ENCODE peak calls at places on chromosomes 13 and 19, in five cellular contexts. One of them, this sample, is unnamed.

GRCh38 chr19:44745386-44745831 is 3.1 kb upstream of the BCL3 start:
- DNase-seq in CD4-positive, alpha-beta T cell: no peak
- DNase-seq in mucosa of descending colon: peak; percentile 85
- DNase-seq in epithelial cell of proximal tubule: no peak
- DNase-seq in thoracic aorta: no peak
- DNase-seq in this sample: no peak

GRCh38 chr13:37059848-37060192 is 332 bp upstream of the SUPT20H start:
- DNase-seq in CD4-positive, alpha-beta T cell: no peak
- DNase-seq in mucosa of descending colon: no peak
- DNase-seq in epithelial cell of proximal tubule: no peak
- DNase-seq in thoracic aorta: no peak
- DNase-seq in this sample: no peak

GRCh38 chr19:40954573-40954972 is 36.5 kb upstream of the CYP2B6 start:
- DNase-seq in CD4-positive, alpha-beta T cell: no peak
- DNase-seq in mucosa of descending colon: no peak
- DNase-seq in epithelial cell of proximal tubule: no peak
- DNase-seq in thoracic aorta: no peak
- DNase-seq in this sample: no peak

GRCh38 chr13:101343128-101343787 is 73.0 kb downstream of the NALCN start:
- DNase-seq in CD4-positive, alpha-beta T cell: no peak
- DNase-seq in mucosa of descending colon: no peak
- DNase-seq in epithelial cell of proximal tubule: no peak
- DNase-seq in thoracic aorta: no peak
- DNase-seq in this sample: no peak

GRCh38 chr13:65260938-65261880 is 1968.9 kb downstream of the PCDH9 start:
- DNase-seq in CD4-positive, alpha-beta T cell: no peak
- DNase-seq in mucosa of descending colon: no peak
- DNase-seq in epithelial cell of proximal tubule: no peak
- DNase-seq in thoracic aorta: no peak
- DNase-seq in this sample: no peak

GRCh38 chr13:28494537-28494860 is 429 bp downstream of the FLT1 start:
- DNase-seq in CD4-positive, alpha-beta T cell: no peak
- DNase-seq in mucosa of descending colon: no peak
- DNase-seq in epithelial cell of proximal tubule: no peak
- DNase-seq in thoracic aorta: no peak
- DNase-seq in this sample: no peak

GRCh38 chr13:114067886-114068722 is 64.3 kb downstream of the RASA3 start:
- DNase-seq in CD4-positive, alpha-beta T cell: no peak
- DNase-seq in mucosa of descending colon: no peak
- DNase-seq in epithelial cell of proximal tubule: no peak
- DNase-seq in thoracic aorta: no peak
- DNase-seq in this sample: no peak

GRCh38 chr19:30103981-30104380 is 161.9 kb downstream of the URI1 start:
- DNase-seq in CD4-positive, alpha-beta T cell: no peak
- DNase-seq in mucosa of descending colon: no peak
- DNase-seq in epithelial cell of proximal tubule: no peak
- DNase-seq in thoracic aorta: no peak
- DNase-seq in this sample: no peak

GRCh38 chr13:101417043-101417406 is 717 bp upstream of the NALCN start:
- DNase-seq in CD4-positive, alpha-beta T cell: no peak
- DNase-seq in mucosa of descending colon: no peak
- DNase-seq in epithelial cell of proximal tubule: peak; percentile 27
- DNase-seq in thoracic aorta: no peak
- DNase-seq in this sample: no peak

GRCh38 chr19:30738047-30738446 is 365.9 kb downstream of the ZNF536 start:
- DNase-seq in CD4-positive, alpha-beta T cell: no peak
- DNase-seq in mucosa of descending colon: no peak
- DNase-seq in epithelial cell of proximal tubule: no peak
- DNase-seq in thoracic aorta: no peak
- DNase-seq in this sample: no peak

GRCh38 chr19:36150586-36150985 is 1.7 kb downstream of the COX7A1 start:
- DNase-seq in CD4-positive, alpha-beta T cell: no peak
- DNase-seq in mucosa of descending colon: no peak
- DNase-seq in epithelial cell of proximal tubule: no peak
- DNase-seq in thoracic aorta: no peak
- DNase-seq in this sample: no peak

GRCh38 chr13:100439247-100439955 is 149.2 kb downstream of the GGACT start:
- DNase-seq in CD4-positive, alpha-beta T cell: no peak
- DNase-seq in mucosa of descending colon: no peak
- DNase-seq in epithelial cell of proximal tubule: no peak
- DNase-seq in thoracic aorta: no peak
- DNase-seq in this sample: no peak

GRCh38 chr19:35885909-35886308 is 14.4 kb downstream of the NFKBID start:
- DNase-seq in CD4-positive, alpha-beta T cell: no peak
- DNase-seq in mucosa of descending colon: no peak
- DNase-seq in epithelial cell of proximal tubule: no peak
- DNase-seq in thoracic aorta: no peak
- DNase-seq in this sample: no peak

GRCh38 chr13:21181671-21182070 is 5.2 kb downstream of the MRPL57 start:
- DNase-seq in CD4-positive, alpha-beta T cell: no peak
- DNase-seq in mucosa of descending colon: no peak
- DNase-seq in epithelial cell of proximal tubule: no peak
- DNase-seq in thoracic aorta: no peak
- DNase-seq in this sample: no peak

GRCh38 chr19:40445006-40445312 is 824 bp upstream of the SERTAD3 start:
- DNase-seq in CD4-positive, alpha-beta T cell: no peak
- DNase-seq in mucosa of descending colon: no peak
- DNase-seq in epithelial cell of proximal tubule: no peak
- DNase-seq in thoracic aorta: no peak
- DNase-seq in this sample: no peak

GRCh38 chr13:23159587-23160240 is 21.1 kb upstream of the SGCG start:
- DNase-seq in CD4-positive, alpha-beta T cell: no peak
- DNase-seq in mucosa of descending colon: no peak
- DNase-seq in epithelial cell of proximal tubule: no peak
- DNase-seq in thoracic aorta: no peak
- DNase-seq in this sample: peak; percentile 65

GRCh38 chr13:23921451-23921888 is 24.2 kb upstream of the C1QTNF9B start:
- DNase-seq in CD4-positive, alpha-beta T cell: no peak
- DNase-seq in mucosa of descending colon: peak; percentile 35
- DNase-seq in epithelial cell of proximal tubule: peak; percentile 69
- DNase-seq in thoracic aorta: no peak
- DNase-seq in this sample: no peak

GRCh38 chr19:1417145-1417544 is 9.8 kb downstream of the DAZAP1 start:
- DNase-seq in CD4-positive, alpha-beta T cell: no peak
- DNase-seq in mucosa of descending colon: no peak
- DNase-seq in epithelial cell of proximal tubule: no peak
- DNase-seq in thoracic aorta: no peak
- DNase-seq in this sample: no peak

GRCh38 chr19:53978975-53979801 is 12.2 kb upstream of the CACNG6 start:
- DNase-seq in CD4-positive, alpha-beta T cell: no peak
- DNase-seq in mucosa of descending colon: no peak
- DNase-seq in epithelial cell of proximal tubule: no peak
- DNase-seq in thoracic aorta: no peak
- DNase-seq in this sample: no peak

GRCh38 chr19:53982056-53982455 is 9.4 kb upstream of the CACNG6 start:
- DNase-seq in CD4-positive, alpha-beta T cell: no peak
- DNase-seq in mucosa of descending colon: no peak
- DNase-seq in epithelial cell of proximal tubule: no peak
- DNase-seq in thoracic aorta: no peak
- DNase-seq in this sample: no peak

GRCh38 chr19:53981408-53981998 is 9.9 kb upstream of the CACNG6 start:
- DNase-seq in CD4-positive, alpha-beta T cell: no peak
- DNase-seq in mucosa of descending colon: no peak
- DNase-seq in epithelial cell of proximal tubule: no peak
- DNase-seq in thoracic aorta: no peak
- DNase-seq in this sample: no peak

GRCh38 chr19:53982611-53983010 is 8.8 kb upstream of the CACNG6 start:
- DNase-seq in CD4-positive, alpha-beta T cell: no peak
- DNase-seq in mucosa of descending colon: peak; percentile 34
- DNase-seq in epithelial cell of proximal tubule: no peak
- DNase-seq in thoracic aorta: no peak
- DNase-seq in this sample: no peak

DNA sequence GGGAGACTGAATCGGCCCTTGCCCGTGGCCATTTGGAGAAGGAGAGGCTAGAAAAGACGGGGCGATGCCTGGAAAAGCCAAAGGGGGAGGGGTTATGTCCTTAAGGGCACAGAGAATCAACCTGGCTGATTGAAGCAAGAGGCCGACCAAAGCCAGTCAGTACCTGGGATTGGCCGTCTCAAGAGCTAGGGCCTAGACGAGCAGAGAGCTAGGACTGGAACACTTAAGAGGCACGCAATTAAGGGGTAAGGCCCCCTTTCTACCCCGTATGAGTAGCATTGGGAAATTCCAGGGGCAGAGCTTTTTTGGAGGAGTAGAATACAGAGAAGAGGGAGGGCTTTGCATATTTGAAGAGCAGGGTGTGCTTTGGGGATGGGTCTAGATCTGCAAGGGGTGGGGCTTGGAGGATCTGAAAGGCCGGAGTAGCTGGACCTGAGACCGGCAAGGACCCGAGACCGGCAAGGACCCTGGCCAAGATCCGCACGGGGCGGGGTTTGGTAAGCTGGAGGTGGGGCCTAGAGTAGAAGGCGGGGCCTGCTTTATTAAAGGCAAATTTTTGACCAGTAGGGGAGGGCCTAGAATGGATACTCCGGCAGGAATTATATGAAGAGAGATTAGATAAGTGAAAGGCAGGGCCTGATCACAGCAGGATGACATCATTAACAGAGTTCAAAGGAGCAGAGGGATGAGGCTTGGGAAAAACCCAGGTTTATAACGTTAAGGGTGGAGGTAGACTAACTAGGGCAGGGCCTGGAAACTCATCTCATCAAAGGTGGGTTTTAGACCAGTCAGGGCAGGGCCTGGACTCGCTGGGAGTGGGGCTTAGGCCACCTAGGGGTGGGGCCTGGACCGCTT is 10.7 kb upstream of the CACNG6 start:
- DNase-seq in CD4-positive, alpha-beta T cell: no peak
- DNase-seq in mucosa of descending colon: peak; percentile 32
- DNase-seq in epithelial cell of proximal tubule: no peak
- DNase-seq in thoracic aorta: no peak
- DNase-seq in this sample: no peak
- TF ChIP-seq CTCF in CD4-positive, alpha-beta T cell: no peak
- TF ChIP-seq CTCF in mucosa of descending colon: no peak
- TF ChIP-seq CTCF in epithelial cell of proximal tubule: no peak
- TF ChIP-seq CTCF in thoracic aorta: no peak
- TF ChIP-seq CTCF in this sample: no peak

GRCh38 chr19:46372901-46373572 is 26.1 kb downstream of the PPP5C start:
- DNase-seq in CD4-positive, alpha-beta T cell: no peak
- DNase-seq in mucosa of descending colon: no peak
- DNase-seq in epithelial cell of proximal tubule: no peak
- DNase-seq in thoracic aorta: no peak
- DNase-seq in this sample: no peak
- TF ChIP-seq CTCF in CD4-positive, alpha-beta T cell: no peak
- TF ChIP-seq CTCF in mucosa of descending colon: no peak
- TF ChIP-seq CTCF in epithelial cell of proximal tubule: peak; percentile 46
- TF ChIP-seq CTCF in thoracic aorta: peak; percentile 26
- TF ChIP-seq CTCF in this sample: peak; percentile 18

DNA sequence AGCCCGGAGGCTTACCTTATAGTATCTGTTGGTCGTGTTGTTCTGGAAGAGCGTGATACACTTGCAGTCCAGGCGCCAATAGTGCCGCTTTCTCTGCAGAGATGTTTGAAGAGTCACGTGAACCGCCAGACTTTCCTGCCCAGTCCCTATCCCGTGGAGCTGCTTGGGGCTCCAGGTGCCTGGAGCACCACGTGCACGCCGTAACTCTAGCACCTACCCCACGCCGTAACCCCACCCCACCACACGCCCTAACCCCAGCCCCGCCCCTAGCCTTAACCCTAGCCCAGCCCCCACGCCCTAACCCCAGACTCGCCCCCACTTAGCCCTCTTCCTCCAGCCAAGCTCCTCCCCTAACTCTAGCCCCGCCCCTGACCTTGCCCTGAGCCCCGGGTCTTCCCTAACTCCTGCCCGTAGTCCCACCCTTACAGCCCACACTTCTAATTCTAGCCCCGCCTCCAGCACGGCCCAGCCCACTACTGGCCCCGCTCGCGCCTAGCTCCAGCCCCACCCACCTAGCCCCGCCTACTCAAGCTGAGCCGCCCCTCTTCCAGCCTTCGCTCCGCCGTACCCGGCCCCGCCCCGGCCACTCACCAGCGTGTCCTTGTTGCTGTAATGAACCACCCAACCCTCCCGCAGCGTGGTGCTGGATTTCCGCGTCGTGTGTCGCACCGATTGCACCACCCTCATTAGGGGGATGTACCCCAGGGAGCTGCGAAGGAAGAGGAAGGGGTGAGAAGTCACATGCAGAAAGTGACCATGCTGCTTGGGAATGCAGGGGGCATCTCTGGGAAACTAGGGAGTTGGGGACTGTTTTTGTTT is 19.6 kb downstream of the PRKD2 start:
- DNase-seq in CD4-positive, alpha-beta T cell: no peak
- DNase-seq in mucosa of descending colon: peak; percentile 98
- DNase-seq in epithelial cell of proximal tubule: no peak
- DNase-seq in thoracic aorta: peak; percentile 59
- DNase-seq in this sample: peak; percentile 84
- TF ChIP-seq CTCF in CD4-positive, alpha-beta T cell: no peak
- TF ChIP-seq CTCF in mucosa of descending colon: no peak
- TF ChIP-seq CTCF in epithelial cell of proximal tubule: no peak
- TF ChIP-seq CTCF in thoracic aorta: no peak
- TF ChIP-seq CTCF in this sample: no peak

GRCh38 chr19:16340092-16340491 is 15.5 kb downstream of the KLF2 start:
- DNase-seq in CD4-positive, alpha-beta T cell: no peak
- DNase-seq in mucosa of descending colon: no peak
- DNase-seq in epithelial cell of proximal tubule: no peak
- DNase-seq in thoracic aorta: no peak
- DNase-seq in this sample: no peak

GRCh38 chr19:16337809-16338469 is 13.3 kb downstream of the KLF2 start:
- DNase-seq in CD4-positive, alpha-beta T cell: no peak
- DNase-seq in mucosa of descending colon: no peak
- DNase-seq in epithelial cell of proximal tubule: no peak
- DNase-seq in thoracic aorta: no peak
- DNase-seq in this sample: no peak

GRCh38 chr19:16339361-16339725 is 14.7 kb downstream of the KLF2 start:
- DNase-seq in CD4-positive, alpha-beta T cell: no peak
- DNase-seq in mucosa of descending colon: no peak
- DNase-seq in epithelial cell of proximal tubule: no peak
- DNase-seq in thoracic aorta: no peak
- DNase-seq in this sample: no peak

GRCh38 chr19:16340654-16341053 is 16.0 kb downstream of the KLF2 start:
- DNase-seq in CD4-positive, alpha-beta T cell: no peak
- DNase-seq in mucosa of descending colon: no peak
- DNase-seq in epithelial cell of proximal tubule: no peak
- DNase-seq in thoracic aorta: no peak
- DNase-seq in this sample: no peak

DNA sequence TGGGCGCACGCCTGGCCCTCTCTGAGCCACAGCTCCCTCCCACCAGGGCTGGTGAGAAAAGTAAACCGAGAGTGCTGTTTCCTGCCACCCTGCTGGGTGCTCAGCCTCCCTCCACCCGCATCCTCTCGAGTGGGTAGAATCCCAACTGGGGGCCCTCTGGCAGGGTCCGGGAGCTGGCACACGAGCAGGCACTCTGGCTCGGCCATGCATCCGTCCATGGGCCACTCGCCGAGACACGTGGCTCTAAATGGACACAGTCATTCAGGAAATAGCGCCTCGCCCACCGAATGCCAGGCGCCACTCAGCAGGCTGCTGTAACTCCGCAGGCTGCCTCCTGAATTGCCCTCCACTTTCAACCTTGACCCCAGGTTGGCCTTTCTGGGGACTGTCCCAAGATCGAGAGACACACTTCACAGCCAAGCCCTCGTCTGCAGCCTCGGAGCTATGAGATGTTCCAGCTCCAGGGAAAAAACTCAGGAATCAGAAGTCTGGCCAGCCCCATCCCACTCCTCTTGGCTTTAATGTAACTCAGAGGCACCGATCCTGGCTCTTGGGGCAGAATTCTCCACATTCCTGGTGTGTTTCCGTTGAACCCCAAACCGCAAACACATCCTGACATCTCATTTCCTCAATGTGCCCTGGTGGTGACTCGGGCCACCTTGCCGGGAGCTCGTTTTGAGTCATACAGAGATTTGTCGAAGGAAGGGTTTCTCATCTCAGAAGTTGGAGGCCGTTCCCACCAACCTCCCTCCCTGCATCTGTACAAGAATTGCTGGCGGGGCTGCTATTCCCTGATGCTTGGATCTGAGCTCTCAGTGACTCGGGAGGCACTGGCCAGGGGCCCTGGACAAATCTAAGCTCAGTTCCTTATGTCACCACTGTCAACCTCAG is 14.1 kb downstream of the KLF2 start:
- DNase-seq in CD4-positive, alpha-beta T cell: no peak
- DNase-seq in mucosa of descending colon: no peak
- DNase-seq in epithelial cell of proximal tubule: no peak
- DNase-seq in thoracic aorta: peak; percentile 60
- DNase-seq in this sample: no peak
- TF ChIP-seq CTCF in CD4-positive, alpha-beta T cell: peak; percentile 17
- TF ChIP-seq CTCF in mucosa of descending colon: no peak
- TF ChIP-seq CTCF in epithelial cell of proximal tubule: no peak
- TF ChIP-seq CTCF in thoracic aorta: peak; percentile 29
- TF ChIP-seq CTCF in this sample: no peak

This sample was measured in mesothelial cell of epicardium.